ENCODE peak calls at places on chromosomes 7 and 10, in nine cellular contexts. One of them, this sample, is unnamed.

GRCh38 chr10:80569131-80569895 is 31.6 kb downstream of the SH2D4B start:
- DNase-seq in AG10803: no peak
- DNase-seq in natural killer cell: no peak
- DNase-seq in AG04450: no peak
- DNase-seq in lung: peak; percentile 14
- DNase-seq in tibial artery: no peak
- DNase-seq in MCF 10A: no peak
- DNase-seq in AG09319: no peak
- DNase-seq in WTC11: no peak
- DNase-seq in this sample: no peak

GRCh38 chr10:6151087-6151977 is 51.4 kb upstream of the PFKFB3 start:
- DNase-seq in AG10803: peak; percentile 61
- DNase-seq in natural killer cell: peak; percentile 49
- DNase-seq in AG04450: no peak
- DNase-seq in lung: peak; percentile 72
- DNase-seq in tibial artery: peak; percentile 86
- DNase-seq in MCF 10A: peak; percentile 43
- DNase-seq in AG09319: no peak
- DNase-seq in WTC11: peak; percentile 75
- DNase-seq in this sample: peak; percentile 71

GRCh38 chr7:99651290-99651689 is 28.5 kb downstream of the CYP3A5 start:
- DNase-seq in AG10803: no peak
- DNase-seq in natural killer cell: no peak
- DNase-seq in AG04450: no peak
- DNase-seq in lung: no peak
- DNase-seq in tibial artery: no peak
- DNase-seq in MCF 10A: no peak
- DNase-seq in AG09319: no peak
- DNase-seq in WTC11: no peak
- DNase-seq in this sample: no peak

GRCh38 chr7:123283373-123283772 is 83.6 kb upstream of the SLC13A1 start:
- DNase-seq in AG10803: no peak
- DNase-seq in natural killer cell: no peak
- DNase-seq in AG04450: no peak
- DNase-seq in lung: no peak
- DNase-seq in tibial artery: no peak
- DNase-seq in MCF 10A: no peak
- DNase-seq in AG09319: no peak
- DNase-seq in WTC11: no peak
- DNase-seq in this sample: no peak

GRCh38 chr10:97153276-97153850 is 32.4 kb downstream of the SLIT1 start:
- DNase-seq in AG10803: peak; percentile 6
- DNase-seq in natural killer cell: no peak
- DNase-seq in AG04450: no peak
- DNase-seq in lung: no peak
- DNase-seq in tibial artery: peak; percentile 27
- DNase-seq in MCF 10A: no peak
- DNase-seq in AG09319: no peak
- DNase-seq in WTC11: no peak
- DNase-seq in this sample: no peak

GRCh38 chr7:117019786-117020604 is 66.7 kb downstream of the ST7 start:
- DNase-seq in AG10803: peak; percentile 81
- DNase-seq in natural killer cell: no peak
- DNase-seq in AG04450: peak; percentile 74
- DNase-seq in lung: peak; percentile 33
- DNase-seq in tibial artery: peak; percentile 73
- DNase-seq in MCF 10A: peak; percentile 66
- DNase-seq in AG09319: peak; percentile 52
- DNase-seq in WTC11: peak; percentile 56
- DNase-seq in this sample: peak; percentile 49

GRCh38 chr10:132283604-132284382 is 24.0 kb downstream of the STK32C start:
- DNase-seq in AG10803: no peak
- DNase-seq in natural killer cell: no peak
- DNase-seq in AG04450: no peak
- DNase-seq in lung: no peak
- DNase-seq in tibial artery: no peak
- DNase-seq in MCF 10A: no peak
- DNase-seq in AG09319: no peak
- DNase-seq in WTC11: no peak
- DNase-seq in this sample: no peak

GRCh38 chr7:106980358-106980685 is 64.2 kb upstream of the PRKAR2B start:
- DNase-seq in AG10803: no peak
- DNase-seq in natural killer cell: no peak
- DNase-seq in AG04450: no peak
- DNase-seq in lung: no peak
- DNase-seq in tibial artery: no peak
- DNase-seq in MCF 10A: no peak
- DNase-seq in AG09319: no peak
- DNase-seq in WTC11: no peak
- DNase-seq in this sample: no peak

GRCh38 chr10:117454502-117454901 is 79.3 kb upstream of the PDZD8 start:
- DNase-seq in AG10803: peak; percentile 74
- DNase-seq in natural killer cell: no peak
- DNase-seq in AG04450: no peak
- DNase-seq in lung: no peak
- DNase-seq in tibial artery: no peak
- DNase-seq in MCF 10A: peak; percentile 80
- DNase-seq in AG09319: no peak
- DNase-seq in WTC11: no peak
- DNase-seq in this sample: no peak

GRCh38 chr10:117450940-117451339 is 75.7 kb upstream of the PDZD8 start:
- DNase-seq in AG10803: no peak
- DNase-seq in natural killer cell: no peak
- DNase-seq in AG04450: no peak
- DNase-seq in lung: no peak
- DNase-seq in tibial artery: no peak
- DNase-seq in MCF 10A: no peak
- DNase-seq in AG09319: no peak
- DNase-seq in WTC11: no peak
- DNase-seq in this sample: no peak

GRCh38 chr10:117445992-117446391 is 70.8 kb upstream of the PDZD8 start:
- DNase-seq in AG10803: no peak
- DNase-seq in natural killer cell: no peak
- DNase-seq in AG04450: no peak
- DNase-seq in lung: no peak
- DNase-seq in tibial artery: no peak
- DNase-seq in MCF 10A: no peak
- DNase-seq in AG09319: no peak
- DNase-seq in WTC11: no peak
- DNase-seq in this sample: no peak

GRCh38 chr10:117448840-117449239 is 73.6 kb upstream of the PDZD8 start:
- DNase-seq in AG10803: no peak
- DNase-seq in natural killer cell: no peak
- DNase-seq in AG04450: no peak
- DNase-seq in lung: no peak
- DNase-seq in tibial artery: no peak
- DNase-seq in MCF 10A: no peak
- DNase-seq in AG09319: no peak
- DNase-seq in WTC11: no peak
- DNase-seq in this sample: no peak

GRCh38 chr10:117449636-117450035 is 74.4 kb upstream of the PDZD8 start:
- DNase-seq in AG10803: no peak
- DNase-seq in natural killer cell: no peak
- DNase-seq in AG04450: no peak
- DNase-seq in lung: no peak
- DNase-seq in tibial artery: no peak
- DNase-seq in MCF 10A: no peak
- DNase-seq in AG09319: no peak
- DNase-seq in WTC11: peak; percentile 38
- DNase-seq in this sample: no peak
- TF ChIP-seq CTCF in AG10803: peak; percentile 21
- TF ChIP-seq CTCF in natural killer cell: no peak
- TF ChIP-seq CTCF in AG04450: peak; percentile 10
- TF ChIP-seq CTCF in lung: no peak
- TF ChIP-seq CTCF in tibial artery: no peak
- TF ChIP-seq CTCF in MCF 10A: no peak
- TF ChIP-seq CTCF in AG09319: peak; percentile 10
- TF ChIP-seq CTCF in WTC11: no peak
- TF ChIP-seq CTCF in this sample: peak; percentile 52

GRCh38 chr10:93072713-93073538 is 767 bp upstream of the CYP26A1 start:
- DNase-seq in AG10803: no peak
- DNase-seq in natural killer cell: no peak
- DNase-seq in AG04450: no peak
- DNase-seq in lung: no peak
- DNase-seq in tibial artery: no peak
- DNase-seq in MCF 10A: no peak
- DNase-seq in AG09319: no peak
- DNase-seq in WTC11: no peak
- DNase-seq in this sample: no peak

GRCh38 chr10:93074597-93075368 is 1.1 kb downstream of the CYP26A1 start:
- DNase-seq in AG10803: no peak
- DNase-seq in natural killer cell: no peak
- DNase-seq in AG04450: no peak
- DNase-seq in lung: no peak
- DNase-seq in tibial artery: no peak
- DNase-seq in MCF 10A: no peak
- DNase-seq in AG09319: no peak
- DNase-seq in WTC11: peak; percentile 50
- DNase-seq in this sample: no peak

GRCh38 chr10:93075369-93076221 is 1.9 kb downstream of the CYP26A1 start:
- DNase-seq in AG10803: no peak
- DNase-seq in natural killer cell: no peak
- DNase-seq in AG04450: no peak
- DNase-seq in lung: no peak
- DNase-seq in tibial artery: no peak
- DNase-seq in MCF 10A: no peak
- DNase-seq in AG09319: no peak
- DNase-seq in WTC11: no peak
- DNase-seq in this sample: no peak

GRCh38 chr10:93073539-93074136 is at the start of gene CYP26A1:
- DNase-seq in AG10803: no peak
- DNase-seq in natural killer cell: no peak
- DNase-seq in AG04450: no peak
- DNase-seq in lung: no peak
- DNase-seq in tibial artery: no peak
- DNase-seq in MCF 10A: no peak
- DNase-seq in AG09319: no peak
- DNase-seq in WTC11: peak; percentile 73
- DNase-seq in this sample: no peak

DNA sequence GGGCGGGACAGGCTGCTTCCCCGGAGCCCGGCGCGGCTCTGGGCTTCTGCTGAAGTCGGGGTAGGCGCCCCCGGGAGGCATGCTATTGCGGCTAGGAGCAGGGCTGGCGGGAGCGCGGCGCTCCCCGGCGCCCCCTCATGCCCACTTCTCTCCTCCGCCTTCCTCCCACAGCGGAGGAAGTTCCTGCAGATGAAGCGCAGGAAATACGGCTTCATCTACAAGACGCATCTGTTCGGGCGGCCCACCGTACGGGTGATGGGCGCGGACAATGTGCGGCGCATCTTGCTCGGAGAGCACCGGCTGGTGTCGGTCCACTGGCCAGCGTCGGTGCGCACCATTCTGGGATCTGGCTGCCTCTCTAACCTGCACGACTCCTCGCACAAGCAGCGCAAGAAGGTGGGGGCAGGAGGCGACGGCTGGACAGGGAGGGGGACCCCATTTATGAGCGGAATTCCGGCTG is 474 bp downstream of the CYP26A1 start:
- DNase-seq in AG10803: no peak
- DNase-seq in natural killer cell: no peak
- DNase-seq in AG04450: no peak
- DNase-seq in lung: no peak
- DNase-seq in tibial artery: no peak
- DNase-seq in MCF 10A: no peak
- DNase-seq in AG09319: no peak
- DNase-seq in WTC11: peak; percentile 65
- DNase-seq in this sample: no peak
- TF ChIP-seq CTCF in AG10803: no peak
- TF ChIP-seq CTCF in natural killer cell: no peak
- TF ChIP-seq CTCF in AG04450: no peak
- TF ChIP-seq CTCF in lung: no peak
- TF ChIP-seq CTCF in tibial artery: no peak
- TF ChIP-seq CTCF in MCF 10A: no peak
- TF ChIP-seq CTCF in AG09319: no peak
- TF ChIP-seq CTCF in WTC11: no peak
- TF ChIP-seq CTCF in this sample: peak; percentile 22

GRCh38 chr10:69864321-69864720 is 62.6 kb downstream of the COL13A1 start:
- DNase-seq in AG10803: peak; percentile 88
- DNase-seq in natural killer cell: no peak
- DNase-seq in AG04450: peak; percentile 47
- DNase-seq in lung: no peak
- DNase-seq in tibial artery: no peak
- DNase-seq in MCF 10A: peak; percentile 82
- DNase-seq in AG09319: no peak
- DNase-seq in WTC11: no peak
- DNase-seq in this sample: peak; percentile 95

GRCh38 chr10:69866688-69867461 is 65.2 kb downstream of the COL13A1 start:
- DNase-seq in AG10803: peak; percentile 74
- DNase-seq in natural killer cell: no peak
- DNase-seq in AG04450: peak; percentile 38
- DNase-seq in lung: no peak
- DNase-seq in tibial artery: no peak
- DNase-seq in MCF 10A: no peak
- DNase-seq in AG09319: peak; percentile 46
- DNase-seq in WTC11: peak; percentile 56
- DNase-seq in this sample: peak; percentile 86

GRCh38 chr10:69863580-69863979 is 61.9 kb downstream of the COL13A1 start:
- DNase-seq in AG10803: peak; percentile 37
- DNase-seq in natural killer cell: no peak
- DNase-seq in AG04450: no peak
- DNase-seq in lung: no peak
- DNase-seq in tibial artery: no peak
- DNase-seq in MCF 10A: peak; percentile 68
- DNase-seq in AG09319: no peak
- DNase-seq in WTC11: no peak
- DNase-seq in this sample: peak; percentile 65

GRCh38 chr10:69866246-69866687 is 64.6 kb downstream of the COL13A1 start:
- DNase-seq in AG10803: peak; percentile 52
- DNase-seq in natural killer cell: no peak
- DNase-seq in AG04450: no peak
- DNase-seq in lung: no peak
- DNase-seq in tibial artery: no peak
- DNase-seq in MCF 10A: no peak
- DNase-seq in AG09319: no peak
- DNase-seq in WTC11: no peak
- DNase-seq in this sample: no peak

GRCh38 chr10:69865450-69865849 is 63.7 kb downstream of the COL13A1 start:
- DNase-seq in AG10803: no peak
- DNase-seq in natural killer cell: no peak
- DNase-seq in AG04450: no peak
- DNase-seq in lung: no peak
- DNase-seq in tibial artery: no peak
- DNase-seq in MCF 10A: no peak
- DNase-seq in AG09319: no peak
- DNase-seq in WTC11: no peak
- DNase-seq in this sample: no peak
- TF ChIP-seq CTCF in AG10803: no peak
- TF ChIP-seq CTCF in natural killer cell: no peak
- TF ChIP-seq CTCF in AG04450: no peak
- TF ChIP-seq CTCF in lung: no peak
- TF ChIP-seq CTCF in tibial artery: no peak
- TF ChIP-seq CTCF in MCF 10A: no peak
- TF ChIP-seq CTCF in AG09319: no peak
- TF ChIP-seq CTCF in WTC11: no peak
- TF ChIP-seq CTCF in this sample: no peak

DNA sequence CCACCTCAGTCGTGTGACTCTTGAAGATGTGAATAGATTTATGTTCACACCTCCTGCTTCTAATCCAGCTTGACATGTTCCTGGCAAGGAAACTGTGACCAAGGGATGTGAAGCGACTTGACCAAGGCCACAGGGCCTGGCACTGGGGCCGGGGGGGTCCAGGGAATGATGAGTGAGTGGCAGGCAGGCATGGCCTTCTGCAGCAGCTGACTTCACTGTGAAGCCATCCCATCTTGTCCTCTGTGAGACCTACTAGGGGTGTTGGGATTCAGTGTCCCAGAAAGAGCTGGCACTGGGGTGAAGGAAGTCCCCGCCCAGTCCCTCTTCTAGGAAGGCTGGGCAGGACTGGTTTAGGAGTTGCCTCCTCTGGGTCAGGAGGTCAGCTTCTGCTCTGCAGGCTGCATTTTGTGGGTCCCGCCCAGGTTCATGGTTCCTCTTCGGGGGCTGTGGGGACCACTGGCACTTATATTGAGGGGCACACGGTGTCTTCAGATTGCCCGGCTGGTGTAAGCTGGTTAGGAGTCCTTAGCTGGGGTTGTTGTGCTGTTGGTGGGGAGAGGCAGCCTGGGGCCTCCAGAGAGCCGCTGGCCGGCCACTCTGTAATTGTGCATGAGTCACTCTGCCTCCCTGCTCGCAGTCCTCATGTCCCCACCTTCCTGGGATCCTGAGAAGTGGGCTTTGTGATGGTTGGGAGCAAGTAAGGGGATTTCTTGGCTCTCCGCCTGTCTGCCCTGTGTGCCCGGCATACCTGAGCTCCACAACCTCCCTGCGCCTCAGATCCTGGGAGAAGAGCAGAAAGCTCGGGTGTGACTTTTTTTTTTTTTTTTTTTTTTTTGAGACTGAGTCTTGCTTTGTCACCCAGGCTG is 11.0 kb downstream of the ZMIZ1 start:
- DNase-seq in AG10803: peak; percentile 63
- DNase-seq in natural killer cell: no peak
- DNase-seq in AG04450: no peak
- DNase-seq in lung: no peak
- DNase-seq in tibial artery: peak; percentile 77
- DNase-seq in MCF 10A: peak; percentile 60
- DNase-seq in AG09319: no peak
- DNase-seq in WTC11: no peak
- DNase-seq in this sample: peak; percentile 65
- TF ChIP-seq CTCF in AG10803: no peak
- TF ChIP-seq CTCF in natural killer cell: no peak
- TF ChIP-seq CTCF in AG04450: no peak
- TF ChIP-seq CTCF in lung: no peak
- TF ChIP-seq CTCF in tibial artery: no peak
- TF ChIP-seq CTCF in MCF 10A: no peak
- TF ChIP-seq CTCF in AG09319: no peak
- TF ChIP-seq CTCF in WTC11: no peak
- TF ChIP-seq CTCF in this sample: no peak